ENCODE peak calls at places on chromosome 9, in ten cellular contexts. One of them, this sample, is unnamed.

GRCh38 chr9:78044189-78044588 is 12.6 kb upstream of the GNAQ start:
- DNase-seq in mesothelial cell of epicardium: no peak
- DNase-seq in HuH-7.5: no peak
- DNase-seq in GM23338: no peak
- DNase-seq in ovary: no peak
- DNase-seq in stimulated activated CD4-positive, alpha-beta T cell treated with anti-CD3 and anti-CD28 coated beads, TNF-alpha, amount 100 ng/mL, for 1 hour: no peak
- DNase-seq in amniotic epithelial cell: no peak
- DNase-seq in cardiac muscle cell: no peak
- DNase-seq in T-helper 2 cell: no peak
- DNase-seq in activated T-cell treated with anti-CD3 and anti-CD28 coated beads for 24 hours: no peak
- DNase-seq in this sample: peak

GRCh38 chr9:114657705-114658104 is at the start of gene TEX53:
- DNase-seq in mesothelial cell of epicardium: no peak
- DNase-seq in HuH-7.5: no peak
- DNase-seq in GM23338: no peak
- DNase-seq in ovary: no peak
- DNase-seq in stimulated activated CD4-positive, alpha-beta T cell treated with anti-CD3 and anti-CD28 coated beads, TNF-alpha, amount 100 ng/mL, for 1 hour: no peak
- DNase-seq in amniotic epithelial cell: no peak
- DNase-seq in cardiac muscle cell: no peak
- DNase-seq in T-helper 2 cell: no peak
- DNase-seq in activated T-cell treated with anti-CD3 and anti-CD28 coated beads for 24 hours: no peak
- DNase-seq in this sample: no peak

GRCh38 chr9:104991144-104991953 is 63.4 kb upstream of the ABCA1 start:
- DNase-seq in mesothelial cell of epicardium: peak
- DNase-seq in HuH-7.5: peak
- DNase-seq in GM23338: peak
- DNase-seq in ovary: peak
- DNase-seq in stimulated activated CD4-positive, alpha-beta T cell treated with anti-CD3 and anti-CD28 coated beads, TNF-alpha, amount 100 ng/mL, for 1 hour: peak
- DNase-seq in amniotic epithelial cell: peak
- DNase-seq in cardiac muscle cell: peak
- DNase-seq in T-helper 2 cell: peak
- DNase-seq in activated T-cell treated with anti-CD3 and anti-CD28 coated beads for 24 hours: peak
- DNase-seq in this sample: peak

GRCh38 chr9:123339666-123340414 is 16.2 kb upstream of the CRB2 start:
- DNase-seq in mesothelial cell of epicardium: no peak
- DNase-seq in HuH-7.5: no peak
- DNase-seq in GM23338: no peak
- DNase-seq in ovary: no peak
- DNase-seq in stimulated activated CD4-positive, alpha-beta T cell treated with anti-CD3 and anti-CD28 coated beads, TNF-alpha, amount 100 ng/mL, for 1 hour: no peak
- DNase-seq in amniotic epithelial cell: peak
- DNase-seq in cardiac muscle cell: no peak
- DNase-seq in T-helper 2 cell: peak
- DNase-seq in activated T-cell treated with anti-CD3 and anti-CD28 coated beads for 24 hours: peak
- DNase-seq in this sample: no peak

GRCh38 chr9:128123451-128124080 is 4.0 kb downstream of the PTGES2 start:
- DNase-seq in mesothelial cell of epicardium: no peak
- DNase-seq in HuH-7.5: no peak
- DNase-seq in GM23338: no peak
- DNase-seq in ovary: no peak
- DNase-seq in stimulated activated CD4-positive, alpha-beta T cell treated with anti-CD3 and anti-CD28 coated beads, TNF-alpha, amount 100 ng/mL, for 1 hour: no peak
- DNase-seq in amniotic epithelial cell: no peak
- DNase-seq in cardiac muscle cell: no peak
- DNase-seq in T-helper 2 cell: no peak
- DNase-seq in activated T-cell treated with anti-CD3 and anti-CD28 coated beads for 24 hours: no peak
- DNase-seq in this sample: no peak

GRCh38 chr9:132074736-132075135 is 4.9 kb downstream of the MED27 start:
- DNase-seq in mesothelial cell of epicardium: no peak
- DNase-seq in HuH-7.5: no peak
- DNase-seq in GM23338: no peak
- DNase-seq in ovary: no peak
- DNase-seq in stimulated activated CD4-positive, alpha-beta T cell treated with anti-CD3 and anti-CD28 coated beads, TNF-alpha, amount 100 ng/mL, for 1 hour: no peak
- DNase-seq in amniotic epithelial cell: no peak
- DNase-seq in cardiac muscle cell: no peak
- DNase-seq in T-helper 2 cell: no peak
- DNase-seq in activated T-cell treated with anti-CD3 and anti-CD28 coated beads for 24 hours: no peak
- DNase-seq in this sample: no peak

GRCh38 chr9:29043070-29043469 is 1469.8 kb upstream of the C9orf72 start:
- DNase-seq in mesothelial cell of epicardium: no peak
- DNase-seq in HuH-7.5: no peak
- DNase-seq in GM23338: no peak
- DNase-seq in ovary: no peak
- DNase-seq in stimulated activated CD4-positive, alpha-beta T cell treated with anti-CD3 and anti-CD28 coated beads, TNF-alpha, amount 100 ng/mL, for 1 hour: no peak
- DNase-seq in amniotic epithelial cell: no peak
- DNase-seq in cardiac muscle cell: no peak
- DNase-seq in T-helper 2 cell: no peak
- DNase-seq in activated T-cell treated with anti-CD3 and anti-CD28 coated beads for 24 hours: no peak
- DNase-seq in this sample: no peak

GRCh38 chr9:121642758-121643157 is 8.7 kb upstream of the DAB2IP start:
- DNase-seq in mesothelial cell of epicardium: no peak
- DNase-seq in HuH-7.5: no peak
- DNase-seq in GM23338: no peak
- DNase-seq in ovary: no peak
- DNase-seq in stimulated activated CD4-positive, alpha-beta T cell treated with anti-CD3 and anti-CD28 coated beads, TNF-alpha, amount 100 ng/mL, for 1 hour: no peak
- DNase-seq in amniotic epithelial cell: no peak
- DNase-seq in cardiac muscle cell: no peak
- DNase-seq in T-helper 2 cell: no peak
- DNase-seq in activated T-cell treated with anti-CD3 and anti-CD28 coated beads for 24 hours: no peak
- DNase-seq in this sample: peak

GRCh38 chr9:94948567-94949235 is 222.2 kb downstream of the AOPEP start:
- DNase-seq in mesothelial cell of epicardium: no peak
- DNase-seq in HuH-7.5: no peak
- DNase-seq in GM23338: no peak
- DNase-seq in ovary: no peak
- DNase-seq in stimulated activated CD4-positive, alpha-beta T cell treated with anti-CD3 and anti-CD28 coated beads, TNF-alpha, amount 100 ng/mL, for 1 hour: no peak
- DNase-seq in amniotic epithelial cell: peak
- DNase-seq in cardiac muscle cell: no peak
- DNase-seq in T-helper 2 cell: no peak
- DNase-seq in activated T-cell treated with anti-CD3 and anti-CD28 coated beads for 24 hours: no peak
- DNase-seq in this sample: no peak

GRCh38 chr9:19894975-19895374 is 106.1 kb upstream of the SLC24A2 start:
- DNase-seq in mesothelial cell of epicardium: no peak
- DNase-seq in HuH-7.5: no peak
- DNase-seq in GM23338: no peak
- DNase-seq in ovary: peak
- DNase-seq in stimulated activated CD4-positive, alpha-beta T cell treated with anti-CD3 and anti-CD28 coated beads, TNF-alpha, amount 100 ng/mL, for 1 hour: no peak
- DNase-seq in amniotic epithelial cell: no peak
- DNase-seq in cardiac muscle cell: no peak
- DNase-seq in T-helper 2 cell: no peak
- DNase-seq in activated T-cell treated with anti-CD3 and anti-CD28 coated beads for 24 hours: no peak
- DNase-seq in this sample: no peak

GRCh38 chr9:70420267-70421019 is 6.0 kb upstream of the KLF9 start:
- DNase-seq in mesothelial cell of epicardium: peak
- DNase-seq in HuH-7.5: peak
- DNase-seq in GM23338: peak
- DNase-seq in ovary: peak
- DNase-seq in stimulated activated CD4-positive, alpha-beta T cell treated with anti-CD3 and anti-CD28 coated beads, TNF-alpha, amount 100 ng/mL, for 1 hour: peak
- DNase-seq in amniotic epithelial cell: peak
- DNase-seq in cardiac muscle cell: peak
- DNase-seq in T-helper 2 cell: no peak
- DNase-seq in activated T-cell treated with anti-CD3 and anti-CD28 coated beads for 24 hours: peak
- DNase-seq in this sample: peak

GRCh38 chr9:88689509-88689908 is 154.5 kb downstream of the NXNL2 start:
- DNase-seq in mesothelial cell of epicardium: no peak
- DNase-seq in HuH-7.5: no peak
- DNase-seq in GM23338: no peak
- DNase-seq in ovary: no peak
- DNase-seq in stimulated activated CD4-positive, alpha-beta T cell treated with anti-CD3 and anti-CD28 coated beads, TNF-alpha, amount 100 ng/mL, for 1 hour: no peak
- DNase-seq in amniotic epithelial cell: no peak
- DNase-seq in cardiac muscle cell: no peak
- DNase-seq in T-helper 2 cell: no peak
- DNase-seq in activated T-cell treated with anti-CD3 and anti-CD28 coated beads for 24 hours: no peak
- DNase-seq in this sample: no peak

GRCh38 chr9:76658510-76659231 is 105.6 kb upstream of the PCA3 start:
- DNase-seq in mesothelial cell of epicardium: no peak
- DNase-seq in HuH-7.5: peak
- DNase-seq in GM23338: peak
- DNase-seq in ovary: no peak
- DNase-seq in stimulated activated CD4-positive, alpha-beta T cell treated with anti-CD3 and anti-CD28 coated beads, TNF-alpha, amount 100 ng/mL, for 1 hour: no peak
- DNase-seq in amniotic epithelial cell: peak
- DNase-seq in cardiac muscle cell: peak
- DNase-seq in T-helper 2 cell: peak
- DNase-seq in activated T-cell treated with anti-CD3 and anti-CD28 coated beads for 24 hours: no peak
- DNase-seq in this sample: peak

GRCh38 chr9:36346578-36346977 is 53.5 kb downstream of the RNF38 start:
- DNase-seq in mesothelial cell of epicardium: no peak
- DNase-seq in HuH-7.5: no peak
- DNase-seq in GM23338: no peak
- DNase-seq in ovary: no peak
- DNase-seq in stimulated activated CD4-positive, alpha-beta T cell treated with anti-CD3 and anti-CD28 coated beads, TNF-alpha, amount 100 ng/mL, for 1 hour: no peak
- DNase-seq in amniotic epithelial cell: no peak
- DNase-seq in cardiac muscle cell: no peak
- DNase-seq in T-helper 2 cell: no peak
- DNase-seq in activated T-cell treated with anti-CD3 and anti-CD28 coated beads for 24 hours: no peak
- DNase-seq in this sample: peak

GRCh38 chr9:101569736-101570501 is 24.9 kb downstream of the PPP3R2 start:
- DNase-seq in mesothelial cell of epicardium: no peak
- DNase-seq in HuH-7.5: no peak
- DNase-seq in GM23338: no peak
- DNase-seq in ovary: no peak
- DNase-seq in stimulated activated CD4-positive, alpha-beta T cell treated with anti-CD3 and anti-CD28 coated beads, TNF-alpha, amount 100 ng/mL, for 1 hour: no peak
- DNase-seq in amniotic epithelial cell: no peak
- DNase-seq in cardiac muscle cell: no peak
- DNase-seq in T-helper 2 cell: peak
- DNase-seq in activated T-cell treated with anti-CD3 and anti-CD28 coated beads for 24 hours: no peak
- DNase-seq in this sample: no peak

GRCh38 chr9:35708146-35708545 is 18.4 kb upstream of the TPM2 start:
- DNase-seq in mesothelial cell of epicardium: no peak
- DNase-seq in HuH-7.5: no peak
- DNase-seq in GM23338: no peak
- DNase-seq in ovary: no peak
- DNase-seq in stimulated activated CD4-positive, alpha-beta T cell treated with anti-CD3 and anti-CD28 coated beads, TNF-alpha, amount 100 ng/mL, for 1 hour: no peak
- DNase-seq in amniotic epithelial cell: no peak
- DNase-seq in cardiac muscle cell: no peak
- DNase-seq in T-helper 2 cell: no peak
- DNase-seq in activated T-cell treated with anti-CD3 and anti-CD28 coated beads for 24 hours: no peak
- DNase-seq in this sample: no peak

GRCh38 chr9:23825143-23825531 is 903 bp downstream of the ELAVL2 start:
- DNase-seq in mesothelial cell of epicardium: no peak
- DNase-seq in HuH-7.5: no peak
- DNase-seq in GM23338: peak
- DNase-seq in ovary: no peak
- DNase-seq in stimulated activated CD4-positive, alpha-beta T cell treated with anti-CD3 and anti-CD28 coated beads, TNF-alpha, amount 100 ng/mL, for 1 hour: no peak
- DNase-seq in amniotic epithelial cell: no peak
- DNase-seq in cardiac muscle cell: no peak
- DNase-seq in T-helper 2 cell: no peak
- DNase-seq in activated T-cell treated with anti-CD3 and anti-CD28 coated beads for 24 hours: no peak
- DNase-seq in this sample: peak

GRCh38 chr9:136053757-136054142 is 41.3 kb downstream of the NACC2 start:
- DNase-seq in mesothelial cell of epicardium: no peak
- DNase-seq in HuH-7.5: no peak
- DNase-seq in GM23338: no peak
- DNase-seq in ovary: no peak
- DNase-seq in stimulated activated CD4-positive, alpha-beta T cell treated with anti-CD3 and anti-CD28 coated beads, TNF-alpha, amount 100 ng/mL, for 1 hour: no peak
- DNase-seq in amniotic epithelial cell: no peak
- DNase-seq in cardiac muscle cell: no peak
- DNase-seq in T-helper 2 cell: no peak
- DNase-seq in activated T-cell treated with anti-CD3 and anti-CD28 coated beads for 24 hours: no peak
- DNase-seq in this sample: no peak

GRCh38 chr9:4725706-4726442 is 15.1 kb downstream of the AK3 start:
- DNase-seq in mesothelial cell of epicardium: no peak
- DNase-seq in HuH-7.5: no peak
- DNase-seq in GM23338: no peak
- DNase-seq in ovary: no peak
- DNase-seq in stimulated activated CD4-positive, alpha-beta T cell treated with anti-CD3 and anti-CD28 coated beads, TNF-alpha, amount 100 ng/mL, for 1 hour: no peak
- DNase-seq in amniotic epithelial cell: no peak
- DNase-seq in cardiac muscle cell: no peak
- DNase-seq in T-helper 2 cell: peak
- DNase-seq in activated T-cell treated with anti-CD3 and anti-CD28 coated beads for 24 hours: no peak
- DNase-seq in this sample: no peak

GRCh38 chr9:10212702-10213101 is 400.1 kb downstream of the PTPRD start:
- DNase-seq in mesothelial cell of epicardium: no peak
- DNase-seq in HuH-7.5: no peak
- DNase-seq in GM23338: no peak
- DNase-seq in ovary: no peak
- DNase-seq in stimulated activated CD4-positive, alpha-beta T cell treated with anti-CD3 and anti-CD28 coated beads, TNF-alpha, amount 100 ng/mL, for 1 hour: no peak
- DNase-seq in amniotic epithelial cell: peak
- DNase-seq in cardiac muscle cell: no peak
- DNase-seq in T-helper 2 cell: no peak
- DNase-seq in activated T-cell treated with anti-CD3 and anti-CD28 coated beads for 24 hours: no peak
- DNase-seq in this sample: no peak

GRCh38 chr9:83986765-83987401 is 6.3 kb downstream of the RMI1 start:
- DNase-seq in mesothelial cell of epicardium: no peak
- DNase-seq in HuH-7.5: no peak
- DNase-seq in GM23338: no peak
- DNase-seq in ovary: no peak
- DNase-seq in stimulated activated CD4-positive, alpha-beta T cell treated with anti-CD3 and anti-CD28 coated beads, TNF-alpha, amount 100 ng/mL, for 1 hour: no peak
- DNase-seq in amniotic epithelial cell: peak
- DNase-seq in cardiac muscle cell: no peak
- DNase-seq in T-helper 2 cell: no peak
- DNase-seq in activated T-cell treated with anti-CD3 and anti-CD28 coated beads for 24 hours: no peak
- DNase-seq in this sample: peak

GRCh38 chr9:104068546-104068945 is 25.6 kb upstream of the SMC2 start:
- DNase-seq in mesothelial cell of epicardium: no peak
- DNase-seq in HuH-7.5: no peak
- DNase-seq in GM23338: no peak
- DNase-seq in ovary: no peak
- DNase-seq in stimulated activated CD4-positive, alpha-beta T cell treated with anti-CD3 and anti-CD28 coated beads, TNF-alpha, amount 100 ng/mL, for 1 hour: no peak
- DNase-seq in amniotic epithelial cell: peak
- DNase-seq in cardiac muscle cell: no peak
- DNase-seq in T-helper 2 cell: no peak
- DNase-seq in activated T-cell treated with anti-CD3 and anti-CD28 coated beads for 24 hours: no peak
- DNase-seq in this sample: no peak

GRCh38 chr9:18614651-18615050 is 140.7 kb downstream of the ADAMTSL1 start:
- DNase-seq in mesothelial cell of epicardium: no peak
- DNase-seq in HuH-7.5: no peak
- DNase-seq in GM23338: no peak
- DNase-seq in ovary: no peak
- DNase-seq in stimulated activated CD4-positive, alpha-beta T cell treated with anti-CD3 and anti-CD28 coated beads, TNF-alpha, amount 100 ng/mL, for 1 hour: no peak
- DNase-seq in amniotic epithelial cell: no peak
- DNase-seq in cardiac muscle cell: no peak
- DNase-seq in T-helper 2 cell: no peak
- DNase-seq in activated T-cell treated with anti-CD3 and anti-CD28 coated beads for 24 hours: no peak
- DNase-seq in this sample: peak

GRCh38 chr9:127867356-127868277 is 9.9 kb downstream of the AK1 start:
- DNase-seq in mesothelial cell of epicardium: no peak
- DNase-seq in HuH-7.5: no peak
- DNase-seq in GM23338: peak
- DNase-seq in ovary: peak
- DNase-seq in stimulated activated CD4-positive, alpha-beta T cell treated with anti-CD3 and anti-CD28 coated beads, TNF-alpha, amount 100 ng/mL, for 1 hour: no peak
- DNase-seq in amniotic epithelial cell: no peak
- DNase-seq in cardiac muscle cell: no peak
- DNase-seq in T-helper 2 cell: no peak
- DNase-seq in activated T-cell treated with anti-CD3 and anti-CD28 coated beads for 24 hours: no peak
- DNase-seq in this sample: no peak

GRCh38 chr9:134071149-134071548 is 3.3 kb upstream of the BRD3 start:
- DNase-seq in mesothelial cell of epicardium: no peak
- DNase-seq in HuH-7.5: no peak
- DNase-seq in GM23338: no peak
- DNase-seq in ovary: no peak
- DNase-seq in stimulated activated CD4-positive, alpha-beta T cell treated with anti-CD3 and anti-CD28 coated beads, TNF-alpha, amount 100 ng/mL, for 1 hour: no peak
- DNase-seq in amniotic epithelial cell: no peak
- DNase-seq in cardiac muscle cell: no peak
- DNase-seq in T-helper 2 cell: no peak
- DNase-seq in activated T-cell treated with anti-CD3 and anti-CD28 coated beads for 24 hours: no peak
- DNase-seq in this sample: no peak

GRCh38 chr9:33117306-33117705 is 40.8 kb upstream of the SMU1 start:
- DNase-seq in mesothelial cell of epicardium: no peak
- DNase-seq in HuH-7.5: no peak
- DNase-seq in GM23338: no peak
- DNase-seq in ovary: no peak
- DNase-seq in stimulated activated CD4-positive, alpha-beta T cell treated with anti-CD3 and anti-CD28 coated beads, TNF-alpha, amount 100 ng/mL, for 1 hour: no peak
- DNase-seq in amniotic epithelial cell: no peak
- DNase-seq in cardiac muscle cell: no peak
- DNase-seq in T-helper 2 cell: peak
- DNase-seq in activated T-cell treated with anti-CD3 and anti-CD28 coated beads for 24 hours: no peak
- DNase-seq in this sample: no peak

GRCh38 chr9:80605129-80605528 is 1033.4 kb downstream of the TLE4 start:
- DNase-seq in mesothelial cell of epicardium: no peak
- DNase-seq in HuH-7.5: peak
- DNase-seq in GM23338: peak
- DNase-seq in ovary: no peak
- DNase-seq in stimulated activated CD4-positive, alpha-beta T cell treated with anti-CD3 and anti-CD28 coated beads, TNF-alpha, amount 100 ng/mL, for 1 hour: no peak
- DNase-seq in amniotic epithelial cell: peak
- DNase-seq in cardiac muscle cell: peak
- DNase-seq in T-helper 2 cell: no peak
- DNase-seq in activated T-cell treated with anti-CD3 and anti-CD28 coated beads for 24 hours: no peak
- DNase-seq in this sample: peak

GRCh38 chr9:132069046-132069898 is 10.4 kb downstream of the MED27 start:
- DNase-seq in mesothelial cell of epicardium: no peak
- DNase-seq in HuH-7.5: no peak
- DNase-seq in GM23338: no peak
- DNase-seq in ovary: no peak
- DNase-seq in stimulated activated CD4-positive, alpha-beta T cell treated with anti-CD3 and anti-CD28 coated beads, TNF-alpha, amount 100 ng/mL, for 1 hour: no peak
- DNase-seq in amniotic epithelial cell: peak
- DNase-seq in cardiac muscle cell: no peak
- DNase-seq in T-helper 2 cell: no peak
- DNase-seq in activated T-cell treated with anti-CD3 and anti-CD28 coated beads for 24 hours: no peak
- DNase-seq in this sample: peak

This sample was measured in NCI-H69.